ENCODE peak calls at places on chromosomes 2 and 18, in four cellular contexts. A is ELR, C is activated B cell treated with CpG ODN at 0.5 μM for 24 hours, K is ovary. S is an unnamed sample.
A peak's percentile ranks its signal among the peaks of the same experiment; 100 is the strongest.

GRCh38 chr18:42782929-42783328 is 332.6 kb downstream of the RIT2 start:
- DNase-seq in A (no peak), C (no peak), K (no peak), S (no peak)

GRCh38 chr2:219739061-219739460 is 111.6 kb downstream of the SLC4A3 start:
- DNase-seq in A (no peak), C (no peak), K (no peak), S (no peak)

GRCh38 chr18:34807106-34807796 is 97.2 kb downstream of the DTNA start:
- DNase-seq in A (no peak), C (no peak), K (no peak), S (no peak)

GRCh38 chr2:43306197-43306596 is 79.8 kb upstream of the ZFP36L2 start:
- DNase-seq in A (no peak), C (no peak), K (no peak), S (no peak)

GRCh38 chr2:6308986-6309385 is 556.7 kb downstream of the CMPK2 start:
- DNase-seq in A (no peak), C (no peak), K (no peak), S (no peak)

GRCh38 chr18:35409921-35410320 is 32.8 kb upstream of the ZNF396 start:
- DNase-seq in A (no peak), C (no peak), K (no peak), S (no peak)

GRCh38 chr2:224284134-224284946 is 117.6 kb downstream of the FAM124B start:
- DNase-seq in A (peak; percentile 57), C (no peak), K (no peak), S (peak; percentile 45)

GRCh38 chr2:161170917-161171594 is 10.8 kb downstream of the TANK start:
- DNase-seq in A (no peak), C (no peak), K (no peak), S (no peak)

GRCh38 chr2:196230051-196230450 is 58.7 kb upstream of the STK17B start:
- DNase-seq in A (no peak), C (no peak), K (no peak), S (no peak)

GRCh38 chr2:201219328-201220096 is 36.6 kb downstream of the CASP10 start:
- DNase-seq in A (no peak), C (no peak), K (no peak), S (no peak)

GRCh38 chr2:216316743-216317142 is 55.5 kb downstream of the MARCHF4 start:
- DNase-seq in A (peak; percentile 96), C (no peak), K (no peak), S (no peak)

GRCh38 chr2:35114765-35115164 is 1240.8 kb upstream of the CRIM1 start:
- DNase-seq in A (no peak), C (no peak), K (no peak), S (peak; percentile 0)

GRCh38 chr18:37403100-37403781 is 162.4 kb downstream of the CELF4 start:
- DNase-seq in A (peak; percentile 59), C (no peak), K (peak; percentile 29), S (no peak)

GRCh38 chr2:124623560-124623959 is 598.5 kb downstream of the CNTNAP5 start:
- DNase-seq in A (no peak), C (no peak), K (no peak), S (no peak)

GRCh38 chr18:7766383-7766782 is 199.3 kb downstream of the PTPRM start:
- DNase-seq in A (no peak), C (no peak), K (no peak), S (no peak)

GRCh38 chr2:29113891-29114321 is 1.3 kb upstream of the CLIP4 start:
- DNase-seq in A (peak; percentile 92), C (no peak), K (peak; percentile 49), S (peak; percentile 87)

GRCh38 chr2:50514881-50515280 is 517.1 kb downstream of the NRXN1 start:
- DNase-seq in A (no peak), C (no peak), K (no peak), S (no peak)

GRCh38 chr2:191539068-191539467 is 138.9 kb upstream of the NABP1 start:
- DNase-seq in A (peak; percentile 64), C (no peak), K (no peak), S (peak; percentile 40)

GRCh38 chr2:37350034-37350433 is 5.6 kb downstream of the QPCT start:
- DNase-seq in A (no peak), C (peak; percentile 54), K (no peak), S (peak; percentile 27)

GRCh38 chr18:49728542-49728941 is 84.8 kb downstream of the ACAA2 start:
- DNase-seq in A (peak; percentile 60), C (no peak), K (no peak), S (peak; percentile 61)

GRCh38 chr2:225615514-225615913 is 216.0 kb downstream of the NYAP2 start:
- DNase-seq in A (no peak), C (no peak), K (no peak), S (no peak)

GRCh38 chr2:109066501-109066900 is 62.5 kb upstream of the SH3RF3 start:
- DNase-seq in A (no peak), C (no peak), K (no peak), S (no peak)